ENCODE peak calls at places on chromosomes 12 and 14, in five cellular contexts. S is AG10803; H is fibroblast of mammary gland; X is stimulated activated CD4-positive, alpha-beta T cell treated with anti-CD3 and anti-CD28 coated beads, TNF-alpha, amount 100 ng/mL, for 1 hour; U is T1000. N is an unnamed sample.
A peak's percentile ranks its signal among the peaks of the same experiment; 100 is the strongest.

GRCh38 chr12:124457287-124458219 is 109.9 kb downstream of the NCOR2 start:
- DNase-seq in X (no peak), S (peak; percentile 80), U (peak; percentile 68), H (peak; percentile 61), N (peak; percentile 49)

GRCh38 chr12:110186059-110186458 is 61.9 kb downstream of the IFT81 start:
- DNase-seq in H (no peak), U (no peak), S (no peak), X (no peak), N (no peak)

GRCh38 chr12:121260091-121260490 is 36.4 kb downstream of the CAMKK2 start:
- DNase-seq in S (no peak), X (no peak), U (no peak), H (no peak), N (no peak)

GRCh38 chr12:49825971-49826421 is 2.2 kb downstream of the NCKAP5L start:
- DNase-seq in U (no peak), S (peak; percentile 50), X (no peak), H (peak; percentile 85), N (no peak)

GRCh38 chr14:72664651-72665050 is 229.2 kb downstream of the DPF3 start:
- DNase-seq in X (no peak), H (no peak), S (no peak), U (no peak), N (no peak)

GRCh38 chr14:100770605-100771120 is 44.0 kb downstream of the DLK1 start:
- DNase-seq in U (no peak), H (no peak), X (no peak), S (no peak), N (no peak)

GRCh38 chr14:77638738-77639137 is 22.3 kb upstream of the SPTLC2 start:
- DNase-seq in H (peak; percentile 90), X (no peak), U (peak; percentile 16), S (peak; percentile 85), N (no peak)

GRCh38 chr14:98189077-98189476 is 1082.9 kb downstream of the BCL11B start:
- DNase-seq in U (no peak), X (no peak), S (no peak), H (no peak), N (no peak)

GRCh38 chr12:3436496-3437060 is 54.4 kb upstream of the PRMT8 start:
- DNase-seq in H (no peak), S (no peak), U (no peak), X (no peak), N (no peak)

GRCh38 chr12:108884116-108885012 is 4.5 kb downstream of the DAO start:
- DNase-seq in X (peak; percentile 12), S (peak; percentile 4), H (peak; percentile 42), U (no peak), N (peak; percentile 31)

GRCh38 chr12:121287267-121287954 is 9.1 kb downstream of the CAMKK2 start:
- DNase-seq in X (no peak), U (no peak), S (peak; percentile 64), H (peak; percentile 91), N (no peak)

GRCh38 chr14:71266994-71267636 is 359.9 kb downstream of the PCNX1 start:
- DNase-seq in X (no peak), S (peak; percentile 43), H (peak; percentile 52), U (no peak), N (no peak)

GRCh38 chr14:64580451-64580850 is 30.7 kb downstream of the PPP1R36 start:
- DNase-seq in U (no peak), S (no peak), H (no peak), X (no peak), N (no peak)

GRCh38 chr12:2654741-2655140 is 140.0 kb upstream of the FKBP4 start:
- DNase-seq in S (no peak), X (no peak), U (no peak), H (no peak), N (no peak)

GRCh38 chr12:108387771-108388170 is 48.7 kb upstream of the CMKLR1 start:
- DNase-seq in H (no peak), U (no peak), X (no peak), S (no peak), N (no peak)

GRCh38 chr14:72929316-72930080 is 3.2 kb downstream of the DCAF4 start:
- DNase-seq in X (no peak), H (no peak), U (no peak), S (no peak), N (no peak)

GRCh38 chr14:66651536-66652220 is 143.7 kb downstream of the GPHN start:
- DNase-seq in H (no peak), U (no peak), S (no peak), X (no peak), N (no peak)

GRCh38 chr12:77031745-77032144 is 33.6 kb downstream of the E2F7 start:
- DNase-seq in X (no peak), U (peak; percentile 20), S (peak; percentile 25), H (peak; percentile 45), N (no peak)

N was measured in central memory CD8-positive, alpha-beta T cell.